ENCODE peak calls at places on chromosomes 11 and 22, in seven cellular contexts. M, G, E, L, A, X and V are unnamed samples.

GRCh38 chr11:64841592-64842365 is 2.7 kb downstream of the CDC42BPG start:
- DNase-seq in M (peak), G (no peak), E (no peak), L (no peak), A (no peak), X (no peak), V (no peak)

GRCh38 chr11:133797542-133797941 is 47.8 kb downstream of the SPATA19 start:
- DNase-seq in M (no peak), G (no peak), E (no peak), L (no peak), A (no peak), X (no peak), V (no peak)

GRCh38 chr11:20668844-20669832 is at the start of gene NELL1:
- DNase-seq in M (no peak), G (no peak), E (no peak), L (no peak), A (no peak), X (no peak), V (no peak)

GRCh38 chr22:32696089-32696488 is 105.4 kb upstream of the TIMP3 start:
- DNase-seq in M (no peak), G (no peak), E (no peak), L (no peak), A (no peak), X (no peak), V (no peak)

GRCh38 chr11:44880953-44881352 is 69.7 kb downstream of the TP53I11 start:
- DNase-seq in M (no peak), G (no peak), E (no peak), L (no peak), A (no peak), X (no peak), V (no peak)

GRCh38 chr11:26905368-26905767 is 88.5 kb upstream of the FIBIN start:
- DNase-seq in M (peak), G (no peak), E (peak), L (no peak), A (no peak), X (no peak), V (no peak)

GRCh38 chr11:32562839-32563599 is 20.6 kb upstream of the EIF3M start:
- DNase-seq in M (no peak), G (no peak), E (no peak), L (no peak), A (no peak), X (no peak), V (no peak)

GRCh38 chr11:118084247-118084646 is 2.5 kb downstream of the SMIM35 start:
- DNase-seq in M (no peak), G (no peak), E (no peak), L (no peak), A (no peak), X (no peak), V (no peak)

GRCh38 chr11:122354029-122354697 is 238.1 kb upstream of the BLID start:
- DNase-seq in M (no peak), G (no peak), E (no peak), L (no peak), A (no peak), X (no peak), V (no peak)

GRCh38 chr11:108734956-108735559 is 70.2 kb downstream of the DDX10 start:
- DNase-seq in M (no peak), G (no peak), E (peak), L (no peak), A (no peak), X (no peak), V (no peak)

GRCh38 chr22:32324505-32325415 is 32.9 kb upstream of the RFPL3 start:
- DNase-seq in M (no peak), G (no peak), E (no peak), L (no peak), A (no peak), X (no peak), V (no peak)

GRCh38 chr22:24969588-24970301 is 17.2 kb downstream of the KIAA1671 start:
- DNase-seq in M (no peak), G (no peak), E (peak), L (no peak), A (no peak), X (no peak), V (no peak)

GRCh38 chr11:61951484-61952135 is 1.5 kb downstream of the BEST1 start:
- DNase-seq in M (no peak), G (no peak), E (no peak), L (no peak), A (no peak), X (no peak), V (no peak)